ENCODE peak calls at places on chromosomes 2 and 18, in nine cellular contexts. A is activated T-helper 1 cell treated with Interleukin-2 at 50 U/mL for 16 hours; N is NCI-H2081; D is NCI-H748 treated with DMSO at 0.1 percent for 48 hours; U is iris pigment epithelial cell; O is DMS79; G is skeletal muscle cell; I is activated effector memory CD4-positive, alpha-beta T cell treated with Interleukin-2 at 50 U/mL for 16 hours; J is OCI-LY7. C is an unnamed sample.
A peak's percentile ranks its signal among the peaks of the same experiment; 100 is the strongest.

GRCh38 chr2:190781604-190782198 is 98.9 kb upstream of the GLS start:
- DNase-seq in O (peak; percentile 18), N (peak; percentile 54), U (peak; percentile 66), J (peak; percentile 51), A (no peak), G (no peak), D (peak; percentile 71), I (peak; percentile 3), C (no peak)

GRCh38 chr2:25034081-25034480 is 7.8 kb upstream of the EFR3B start:
- DNase-seq in G (no peak), U (no peak), I (no peak), A (no peak), N (no peak), D (no peak), O (no peak), J (no peak), C (no peak)

GRCh38 chr2:106841886-106842645 is 43.9 kb downstream of the ST6GAL2 start:
- DNase-seq in I (no peak), U (no peak), O (no peak), J (no peak), N (peak; percentile 79), A (no peak), D (no peak), G (no peak), C (no peak)

GRCh38 chr2:287471-287885 is 413 bp downstream of the ALKAL2 start:
- DNase-seq in J (no peak), O (peak; percentile 1), D (peak; percentile 9), U (peak; percentile 61), G (no peak), I (no peak), A (no peak), N (no peak), C (no peak)

GRCh38 chr2:19361325-19361990 is 3.0 kb upstream of the OSR1 start:
- DNase-seq in A (no peak), U (peak; percentile 39), J (no peak), O (no peak), D (no peak), I (no peak), G (no peak), N (no peak), C (no peak)

GRCh38 chr18:25284861-25285574 is 66.9 kb downstream of the ZNF521 start:
- DNase-seq in I (no peak), G (peak; percentile 80), J (no peak), O (peak; percentile 80), U (peak; percentile 36), A (no peak), N (peak; percentile 44), D (no peak), C (no peak)

GRCh38 chr2:105895995-105896764 is 151.5 kb downstream of the NCK2 start:
- DNase-seq in D (no peak), G (no peak), N (no peak), A (no peak), I (no peak), O (no peak), J (no peak), U (no peak), C (no peak)

GRCh38 chr2:113831156-113831555 is 58.7 kb upstream of the ACTR3 start:
- DNase-seq in N (no peak), D (no peak), I (no peak), J (no peak), U (peak; percentile 15), G (no peak), O (no peak), A (no peak), C (no peak)

GRCh38 chr18:27665264-27665799 is 480.2 kb upstream of the CHST9 start:
- DNase-seq in G (no peak), N (no peak), J (no peak), O (no peak), U (no peak), A (no peak), I (no peak), D (no peak), C (no peak)

C was measured in smooth muscle cell of the brain vasculature.